ENCODE peak calls at places on chromosomes 16 and 17, in six cellular contexts. H, E, K, L, C and B are unnamed samples.

GRCh38 chr17:47999612-48000011 is 28.7 kb downstream of the CDK5RAP3 start:
- DNase-seq in L (no peak), K (no peak), H (no peak), E (no peak), C (no peak), B (no peak)

GRCh38 chr16:3810198-3810664 is 70.3 kb downstream of the CREBBP start:
- DNase-seq in C (peak), K (no peak), E (no peak), H (no peak), L (no peak), B (no peak)

GRCh38 chr17:60792250-60792898 is 114.7 kb downstream of the BCAS3 start:
- DNase-seq in K (no peak), H (no peak), C (no peak), E (no peak), L (no peak), B (no peak)

GRCh38 chr16:46918905-46919792 is 35.0 kb downstream of the GPT2 start:
- DNase-seq in K (no peak), C (peak), L (peak), H (no peak), E (no peak), B (no peak)

GRCh38 chr17:17048106-17048505 is 5.8 kb downstream of the MPRIP start:
- DNase-seq in L (peak), K (no peak), C (no peak), H (peak), E (no peak), B (no peak)

GRCh38 chr17:35171834-35172233 is 22.4 kb downstream of the SLC35G3 start:
- DNase-seq in E (no peak), H (no peak), K (no peak), L (no peak), C (no peak), B (no peak)

GRCh38 chr17:20993863-20994778 is 48.7 kb downstream of the USP22 start:
- DNase-seq in E (no peak), K (peak), H (no peak), L (no peak), C (no peak), B (no peak)

GRCh38 chr17:6870841-6871240 is 39.3 kb upstream of the TEKT1 start:
- DNase-seq in K (no peak), H (no peak), E (no peak), L (no peak), C (no peak), B (no peak)

GRCh38 chr16:5895137-5895536 is 797.5 kb upstream of the EEF2KMT start:
- DNase-seq in L (no peak), E (no peak), K (no peak), C (no peak), H (no peak), B (no peak)

GRCh38 chr17:17723354-17724261 is 42.4 kb downstream of the RAI1 start:
- DNase-seq in E (no peak), K (peak), L (no peak), C (no peak), H (no peak), B (no peak)

GRCh38 chr17:6457688-6458190 is 13.5 kb downstream of the PIMREG start:
- DNase-seq in C (no peak), K (peak), H (no peak), L (no peak), E (no peak), B (no peak)

GRCh38 chr17:9512323-9513168 is 63.1 kb downstream of the STX8 start:
- DNase-seq in K (peak), H (no peak), L (no peak), C (no peak), E (no peak), B (no peak)

GRCh38 chr16:3009568-3010390 is 2.9 kb upstream of the CLDN9 start:
- DNase-seq in K (no peak), C (no peak), H (no peak), L (peak), E (peak), B (no peak)

GRCh38 chr17:32588982-32589381 is 102.2 kb downstream of the CDK5R1 start:
- DNase-seq in H (no peak), C (no peak), K (no peak), E (no peak), L (no peak), B (no peak)

GRCh38 chr17:48586355-48586924 is 3.6 kb downstream of the HOXB3 start:
- DNase-seq in C (no peak), L (no peak), E (no peak), K (no peak), H (no peak), B (no peak)

GRCh38 chr17:3588104-3588503 is 21.1 kb downstream of the TRPV1 start:
- DNase-seq in L (no peak), K (no peak), H (no peak), C (no peak), E (no peak), B (no peak)

GRCh38 chr16:82344157-82344556 is 174.1 kb upstream of the MPHOSPH6 start:
- DNase-seq in C (no peak), E (no peak), L (peak), H (no peak), K (no peak), B (no peak)

GRCh38 chr16:61872778-61873119 is 163.5 kb downstream of the CDH8 start:
- DNase-seq in K (no peak), C (no peak), L (no peak), E (no peak), H (no peak), B (no peak)

GRCh38 chr17:4607261-4607731 is 23.0 kb downstream of the SMTNL2 start:
- DNase-seq in L (no peak), C (no peak), E (no peak), H (no peak), K (no peak), B (no peak)

GRCh38 chr17:6577686-6578263 is 21.4 kb upstream of the PITPNM3 start:
- DNase-seq in E (no peak), C (no peak), H (no peak), L (no peak), K (no peak), B (no peak)

DNA sequence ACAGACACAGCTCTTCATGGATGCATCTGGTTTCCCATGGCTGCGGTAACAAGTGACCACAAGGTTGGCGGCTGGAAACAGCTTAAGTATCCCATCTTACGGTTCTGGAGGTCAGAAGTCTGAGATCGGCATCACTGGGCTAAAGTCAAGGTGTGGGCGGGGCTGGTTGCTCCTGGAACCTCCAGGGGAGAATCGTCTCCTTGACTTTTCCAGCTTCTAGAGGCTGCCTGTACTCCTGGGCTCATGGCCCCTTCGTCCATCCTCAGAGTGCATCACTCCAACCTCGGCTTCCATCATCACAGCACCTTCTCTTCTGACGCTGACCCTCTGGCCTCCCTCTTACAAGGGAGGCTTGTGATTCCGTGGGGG is 12.9 kb upstream of the CRISPLD2 start:
- DNase-seq in C (no peak), L (no peak), H (no peak), K (no peak), E (no peak), B (no peak)
- H3K27ac ChIP-seq in C (no peak), L (peak), H (no peak), K (no peak), E (no peak), B (no peak)

DNA sequence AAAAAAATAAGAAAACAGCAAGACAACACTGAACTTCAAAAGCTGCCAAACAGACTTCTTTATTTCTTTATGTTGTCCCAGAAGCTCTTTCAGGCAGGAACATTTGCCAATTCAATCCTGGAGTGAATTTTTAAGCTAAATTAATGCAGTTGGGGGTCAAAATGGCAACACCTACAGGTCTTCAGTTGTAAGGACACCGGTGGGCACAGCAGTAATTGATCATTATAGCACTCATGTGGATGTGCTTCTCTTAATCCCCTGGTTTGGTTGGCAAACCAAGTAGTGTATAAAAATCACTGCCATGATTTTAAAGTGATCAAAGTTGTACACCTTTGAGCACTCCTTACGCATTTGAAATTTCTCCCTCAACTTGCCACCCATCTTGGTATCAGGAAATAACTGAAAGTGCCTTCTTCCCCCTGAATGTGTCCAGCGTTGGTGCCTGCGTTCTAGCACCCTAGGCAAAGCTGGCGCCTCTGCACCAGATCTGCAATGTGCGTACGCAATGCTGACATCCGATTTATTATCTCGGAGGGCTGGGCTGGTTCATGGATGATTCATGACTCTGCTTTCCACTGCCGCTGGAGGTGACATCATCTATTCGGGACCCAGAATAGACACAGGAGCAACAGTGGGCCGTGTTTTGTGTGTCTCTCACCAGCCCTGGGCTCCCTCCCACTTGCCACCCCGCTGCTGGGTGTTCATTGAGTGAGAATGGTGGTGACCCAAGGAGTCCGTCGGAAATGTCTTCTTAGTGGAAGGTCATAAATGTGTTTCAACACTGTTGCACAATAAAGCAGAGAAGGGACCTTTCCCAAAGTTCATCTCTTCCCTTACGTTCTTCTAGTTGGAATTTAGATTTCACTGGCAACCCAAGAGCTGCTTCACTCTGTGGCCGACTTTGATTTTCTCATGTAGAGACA is 203.4 kb downstream of the CCDC182 start:
- DNase-seq in H (peak), E (no peak), L (no peak), C (no peak), K (peak), B (peak)
- TF ChIP-seq POLR2A in H (no peak), E (no peak), L (no peak), C (no peak), K (peak), B (no peak)

DNA sequence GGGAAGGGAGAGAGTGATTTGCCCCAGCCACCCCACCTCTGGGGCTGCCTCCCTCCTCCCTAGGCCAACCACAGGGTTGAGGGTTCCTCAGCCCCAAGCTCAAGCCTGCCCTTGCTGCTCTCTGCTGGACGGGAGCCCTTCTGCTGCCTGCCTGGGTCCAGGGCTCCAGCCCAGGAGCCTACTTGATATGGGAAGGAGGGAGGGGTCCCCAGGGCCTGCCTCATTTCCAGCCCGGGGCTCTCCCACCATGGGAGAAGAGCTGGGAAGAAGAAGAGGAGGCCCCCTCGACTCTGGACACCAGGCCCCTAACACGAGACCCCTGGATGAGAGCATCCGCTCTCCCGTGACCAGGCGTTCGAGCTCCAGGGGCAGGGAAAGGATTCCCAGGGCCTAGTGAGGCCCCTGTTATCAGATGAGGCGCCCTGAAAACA is 726 bp downstream of the SLC16A5 start:
- DNase-seq in H (no peak), L (no peak), C (no peak), K (no peak), E (no peak), B (peak)
- H3K4me3 ChIP-seq in H (peak), L (no peak), C (peak), K (no peak), E (peak), B (peak)

GRCh38 chr17:50863931-50864330 is 2.2 kb downstream of the TOB1 start:
- DNase-seq in E (no peak), L (no peak), C (no peak), H (no peak), K (no peak), B (no peak)
- H3K27ac ChIP-seq in E (peak), L (peak), C (no peak), H (peak), K (peak), B (peak)

DNA sequence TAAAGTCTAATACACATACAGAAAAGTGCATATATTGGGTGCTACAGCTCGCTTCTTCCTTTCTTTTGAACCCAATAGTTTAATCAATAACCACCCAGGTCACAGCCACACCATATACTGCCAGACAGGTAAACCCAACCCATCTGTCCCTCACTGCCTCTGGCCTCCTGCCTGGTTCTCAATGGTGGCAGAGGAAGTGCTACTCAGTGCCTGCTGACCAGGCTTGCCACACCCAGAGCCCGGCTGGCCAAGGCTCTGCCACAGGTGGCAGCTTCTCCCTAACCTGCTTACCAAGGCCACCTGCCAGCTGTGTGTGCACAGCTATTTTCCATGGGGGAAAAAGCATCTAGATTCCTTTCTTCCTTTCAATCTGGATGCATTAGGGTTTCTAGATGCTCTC is 584 bp downstream of the PMP22 start:
- DNase-seq in C (no peak), L (peak), H (no peak), E (peak), K (no peak), B (peak)
- TF ChIP-seq POLR2A in C (no peak), L (no peak), H (no peak), E (no peak), K (no peak), B (no peak)